ENCODE peak calls at places on chromosome 12, in four cellular contexts. N, U, F and C are unnamed samples.

GRCh38 chr12:80598004-80598606 is 109.3 kb upstream of the MYF6 start:
- DNase-seq in F (no peak), N (no peak), U (no peak), C (peak; percentile 9)

GRCh38 chr12:104680070-104680469 is 223.3 kb downstream of the CHST11 start:
- DNase-seq in F (no peak), U (no peak), N (no peak), C (no peak)

GRCh38 chr12:24907464-24907863 is 41.4 kb downstream of the BCAT1 start:
- DNase-seq in U (no peak), N (no peak), F (no peak), C (no peak)

GRCh38 chr12:105462336-105462735 is 131.8 kb downstream of the C12orf75 start:
- DNase-seq in F (no peak), U (no peak), N (no peak), C (no peak)

GRCh38 chr12:80017261-80017870 is 82.0 kb upstream of the OTOGL start:
- DNase-seq in N (no peak), U (no peak), F (no peak), C (no peak)

GRCh38 chr12:67626156-67626555 is 22.4 kb upstream of the DYRK2 start:
- DNase-seq in F (no peak), U (no peak), N (no peak), C (no peak)

GRCh38 chr12:104370989-104371870 is 67.7 kb downstream of the EID3 start:
- DNase-seq in U (no peak), F (no peak), N (no peak), C (no peak)

GRCh38 chr12:28704477-28705169 is 444.5 kb upstream of the FAR2 start:
- DNase-seq in F (no peak), N (no peak), U (no peak), C (no peak)

GRCh38 chr12:110317921-110318320 is 36.9 kb downstream of the ATP2A2 start:
- DNase-seq in N (no peak), U (no peak), F (no peak), C (no peak)

GRCh38 chr12:25272937-25273526 is 22.3 kb upstream of the KRAS start:
- DNase-seq in F (no peak), N (no peak), U (no peak), C (no peak)

GRCh38 chr12:107130830-107131760 is 37.7 kb upstream of the CRY1 start:
- DNase-seq in U (no peak), F (no peak), N (no peak), C (no peak)

GRCh38 chr12:56020437-56021189 is at the start of gene IKZF4:
- DNase-seq in F (no peak), N (no peak), U (peak; percentile 58), C (no peak)

GRCh38 chr12:58537278-58537677 is 383.0 kb downstream of the LRIG3 start:
- DNase-seq in F (no peak), U (no peak), N (no peak), C (no peak)

DNA sequence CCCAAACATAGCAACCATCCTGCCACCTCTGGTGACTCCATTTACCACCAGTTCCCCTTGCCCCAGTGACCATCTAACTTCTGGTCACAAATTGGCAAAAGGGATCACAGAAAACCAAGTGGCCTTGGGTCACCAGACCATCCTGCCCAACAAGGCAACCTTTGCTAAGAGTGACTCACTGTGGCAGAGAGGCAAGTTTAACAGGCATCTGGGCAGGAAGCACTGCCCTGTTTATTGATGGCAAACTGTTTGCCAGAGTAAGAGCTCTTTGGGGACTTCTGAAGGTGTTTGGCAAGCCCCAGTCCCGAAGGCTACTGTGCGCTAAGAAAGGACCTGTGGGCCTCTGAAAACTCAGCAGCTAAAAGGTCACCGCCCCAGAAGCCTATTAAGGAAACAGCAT is 28.2 kb upstream of the TMEM233 start:
- DNase-seq in N (no peak), F (no peak), U (no peak), C (no peak)
- H3K4me3 ChIP-seq in N (no peak overlapping the region), F (no peak overlapping the region), U (no peak overlapping the region), C (no peak overlapping the region)

GRCh38 chr12:47772738-47773061 is 338 bp upstream of the SLC48A1 start:
- DNase-seq in N (no peak), F (no peak), U (no peak), C (no peak)
- H3K4me1 ChIP-seq in N (peaks cover 65% of the 10 kb centered on the region), F (no peaks in the 10 kb centered on the region), U (peaks cover 43% of the 10 kb centered on the region), C (peaks cover 8% of the 10 kb centered on the region)

GRCh38 chr12:115870021-115870420 is 407.5 kb downstream of the MED13L start:
- DNase-seq in U (peak; percentile 37), N (no peak), F (no peak), C (no peak)

GRCh38 chr12:115867854-115868253 is 409.6 kb downstream of the MED13L start:
- DNase-seq in N (no peak), U (no peak), F (no peak), C (no peak)

GRCh38 chr12:115869604-115870003 is 407.9 kb downstream of the MED13L start:
- DNase-seq in U (no peak), F (no peak), N (no peak), C (no peak)

GRCh38 chr12:115868624-115869023 is 408.9 kb downstream of the MED13L start:
- DNase-seq in N (no peak), U (no peak), F (no peak), C (no peak)

GRCh38 chr12:115866909-115867525 is 410.5 kb downstream of the MED13L start:
- DNase-seq in U (no peak), N (no peak), F (no peak), C (no peak)
- TF ChIP-seq CTCF in U (no peak), N (peak; percentile 13), F (no peak), C (no peak)

DNA sequence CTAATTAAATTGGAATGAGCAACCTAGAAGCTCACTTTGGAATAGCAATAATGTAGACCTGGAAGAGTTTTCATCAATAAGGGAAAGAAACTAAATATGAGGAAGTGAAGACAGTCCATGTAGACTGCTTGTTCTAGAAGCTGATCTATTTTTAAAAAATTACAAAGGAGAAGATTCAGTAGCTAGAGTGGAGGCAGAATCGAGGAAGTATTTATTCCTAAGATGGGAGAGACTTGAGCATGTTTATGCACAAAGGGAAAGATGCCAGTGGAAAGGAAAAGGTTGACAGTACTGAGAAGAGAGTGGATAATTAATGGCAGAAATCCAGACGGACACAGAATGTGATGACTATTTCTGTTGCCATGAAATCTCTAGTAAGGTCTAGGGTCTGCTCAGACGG is 156.3 kb upstream of the PDE3A start:
- DNase-seq in F (no peak), U (no peak), N (no peak), C (no peak)
- H3K4me3 ChIP-seq in F (no peak overlapping the region), U (peak overlapping the region; percentile 20), N (peak overlapping the region; percentile 2), C (no peak overlapping the region)

GRCh38 chr12:122088181-122088810 is 9.7 kb downstream of the MLXIP start:
- DNase-seq in N (peak; percentile 40), U (no peak), F (no peak), C (no peak)
- H3K4me1 ChIP-seq in N (peaks cover 66% of the 10 kb centered on the region), U (peaks cover 87% of the 10 kb centered on the region), F (peaks cover 25% of the 10 kb centered on the region), C (peaks cover 76% of the 10 kb centered on the region)

DNA sequence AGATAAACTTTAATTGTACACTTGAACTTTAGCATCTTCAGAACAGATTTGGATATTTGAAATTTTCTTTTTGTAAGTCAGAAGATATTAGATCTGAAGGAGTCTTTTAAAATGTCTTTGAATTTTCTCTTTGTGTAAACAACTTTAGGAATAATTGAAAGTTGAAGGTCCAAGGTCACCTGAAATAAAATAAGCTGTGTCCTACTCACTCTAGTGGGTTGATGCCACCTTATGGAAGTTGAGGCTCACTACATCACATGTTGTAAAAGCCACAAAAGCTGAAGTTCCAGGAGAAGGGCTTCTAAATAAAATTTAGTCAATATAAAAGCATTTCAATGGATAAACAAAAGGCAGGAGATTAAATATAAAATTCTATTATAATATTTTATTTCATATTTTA is 122.0 kb upstream of the ATXN7L3B start:
- DNase-seq in N (no peak), U (no peak), F (no peak), C (peak; percentile 3)
- TF ChIP-seq CTCF in N (no peak), U (peak; percentile 14), F (peak; percentile 12), C (no peak)

GRCh38 chr12:117098361-117099217 is 627 bp downstream of the TESC start:
- DNase-seq in F (peak; percentile 80), N (peak; percentile 52), U (no peak), C (no peak)
- H3K4me3 ChIP-seq in F (peak overlapping the region; percentile 92), N (peak overlapping the region; percentile 66), U (peak overlapping the region; percentile 73), C (no peak overlapping the region)

DNA sequence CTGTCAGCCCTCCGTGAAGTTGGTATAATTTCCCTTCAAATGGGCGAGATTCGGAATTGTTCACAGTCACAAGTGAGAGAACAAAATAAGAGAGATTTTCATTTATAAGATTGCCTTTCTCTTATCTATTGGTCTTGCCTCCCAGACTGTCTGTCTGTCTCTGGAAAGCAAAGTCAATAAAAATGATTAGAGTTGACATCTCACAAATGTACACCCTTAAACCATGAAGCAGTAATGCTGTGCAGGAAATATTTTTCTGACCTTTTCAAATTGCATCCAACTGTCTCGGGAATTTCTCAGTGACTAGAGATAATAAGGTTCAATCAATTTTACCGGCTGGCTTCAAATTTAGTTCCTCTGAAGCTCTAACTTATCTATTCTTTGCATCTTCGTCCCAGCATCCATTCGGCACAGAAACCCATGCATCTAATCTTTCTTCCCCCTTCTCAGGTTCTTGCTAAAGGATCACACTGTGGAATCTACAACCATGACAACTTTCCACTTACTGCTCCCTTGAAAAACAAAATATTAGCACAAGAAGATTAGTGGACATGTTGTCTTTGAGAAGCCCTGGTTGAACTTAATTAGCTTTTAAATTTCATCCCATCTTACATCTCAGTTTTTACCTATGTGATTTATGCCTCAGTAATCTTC is 93.1 kb downstream of the RMST start:
- DNase-seq in N (no peak), F (no peak), U (no peak), C (no peak)
- H3K4me1 ChIP-seq in N (no peaks in the 10 kb centered on the region), F (no peaks in the 10 kb centered on the region), U (no peaks in the 10 kb centered on the region), C (no peaks in the 10 kb centered on the region)

DNA sequence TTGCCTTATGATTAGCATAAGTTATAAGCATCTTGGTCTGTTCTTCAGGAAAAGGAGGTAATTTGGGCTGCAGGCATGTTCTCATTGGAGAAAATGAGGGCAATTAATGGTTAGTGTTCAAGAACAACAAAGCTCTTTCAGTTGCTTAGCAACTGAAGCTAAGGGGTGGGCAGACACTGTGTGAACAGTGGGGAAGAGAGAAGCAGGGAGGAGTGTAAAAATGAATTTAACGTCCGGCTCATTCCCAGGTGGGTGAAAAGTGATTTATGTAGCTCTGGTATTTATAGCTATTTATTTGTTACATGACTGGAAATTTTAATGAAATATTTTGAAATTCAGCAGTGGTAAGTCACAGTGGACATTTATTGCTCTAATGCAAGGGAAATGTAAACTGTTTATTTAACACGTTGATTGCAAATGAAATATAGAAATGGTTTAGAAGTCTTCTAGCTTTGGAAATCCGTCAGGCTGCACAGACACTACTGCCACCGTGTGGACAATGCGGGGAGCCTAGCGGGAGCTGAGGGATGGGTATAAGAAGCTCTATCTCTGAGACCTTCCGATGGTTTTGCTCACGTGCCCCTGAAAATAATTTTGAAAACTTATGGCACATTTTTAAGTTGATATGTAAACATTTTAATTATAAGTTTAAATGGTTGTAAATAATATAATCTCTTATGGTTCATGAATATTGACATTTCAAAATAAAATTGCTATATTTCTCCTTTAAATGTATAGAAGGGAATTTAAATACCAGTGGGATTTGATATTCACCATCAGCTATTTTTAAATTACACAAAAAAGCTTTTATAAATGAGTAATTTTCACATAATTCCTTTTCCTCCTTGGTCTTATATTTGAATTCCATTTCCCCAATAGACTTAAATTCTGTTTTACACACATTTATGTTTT is 54.5 kb downstream of the E2F7 start:
- DNase-seq in N (peak; percentile 69), U (peak; percentile 61), F (peak; percentile 86), C (peak; percentile 60)
- TF ChIP-seq CTCF in N (peak; percentile 95), U (peak; percentile 88), F (peak; percentile 88), C (peak; percentile 86)